ENCODE peak calls at places on chromosomes 7 and 10, in eight cellular contexts. K is A549, O is suprapubic skin, E is ovary, A is transverse colon, C is SK-N-SH, X is K562, G is esophagus muscularis mucosa. Z is an unnamed sample.

GRCh38 chr7:157928171-157928794 is 591.5 kb downstream of the DNAJB6 start:
- DNase-seq in O (no peak), A (no peak), G (no peak), C (no peak), X (no peak), K (no peak), E (no peak), Z (no peak)

GRCh38 chr7:111264111-111264868 is 173.4 kb downstream of the LRRN3 start:
- DNase-seq in A (no peak), K (no peak), G (no peak), E (no peak), O (no peak), X (no peak), C (no peak), Z (no peak)

GRCh38 chr10:4941540-4942330 is 21.5 kb upstream of the AKR1C1 start:
- DNase-seq in C (no peak), K (peak), G (no peak), X (peak), E (no peak), A (no peak), O (no peak), Z (peak)

GRCh38 chr7:26202019-26202985 is 757 bp downstream of the CBX3 start:
- DNase-seq in A (peak), G (no peak), O (no peak), C (peak), E (peak), K (peak), X (peak), Z (peak)

GRCh38 chr10:85609509-85609908 is 757.1 kb downstream of the GRID1 start:
- DNase-seq in K (no peak), X (no peak), E (no peak), O (peak), C (no peak), G (no peak), A (no peak), Z (no peak)

GRCh38 chr10:25393621-25394020 is 218.8 kb downstream of the GPR158 start:
- DNase-seq in E (no peak), C (no peak), X (no peak), A (no peak), K (no peak), O (no peak), G (no peak), Z (no peak)

GRCh38 chr7:7272294-7272693 is 90.0 kb downstream of the C1GALT1 start:
- DNase-seq in O (no peak), C (no peak), X (no peak), A (no peak), G (no peak), E (no peak), K (no peak), Z (no peak)

GRCh38 chr10:90723416-90724068 is 134.3 kb downstream of the HTR7 start:
- DNase-seq in C (no peak), X (no peak), K (no peak), O (no peak), A (no peak), G (no peak), E (no peak), Z (no peak)

GRCh38 chr7:91286432-91286831 is 22.2 kb downstream of the FZD1 start:
- DNase-seq in A (no peak), K (no peak), X (no peak), C (no peak), G (no peak), O (no peak), E (no peak), Z (no peak)

GRCh38 chr7:1938788-1939433 is 268.8 kb downstream of the ELFN1 start:
- DNase-seq in O (no peak), C (no peak), K (no peak), X (no peak), A (no peak), G (no peak), E (no peak), Z (no peak)

GRCh38 chr7:38052786-38053185 is 125.3 kb upstream of the STARD3NL start:
- DNase-seq in O (no peak), C (peak), X (no peak), A (no peak), E (no peak), K (no peak), G (no peak), Z (no peak)

GRCh38 chr10:94104316-94105060 is 110.8 kb downstream of the PLCE1 start:
- DNase-seq in K (no peak), C (no peak), X (no peak), A (no peak), G (peak), E (no peak), O (no peak), Z (no peak)

GRCh38 chr10:94107191-94107590 is 113.5 kb downstream of the PLCE1 start:
- DNase-seq in K (no peak), X (no peak), A (no peak), E (no peak), G (peak), O (no peak), C (no peak), Z (no peak)

GRCh38 chr10:94105226-94105625 is 111.5 kb downstream of the PLCE1 start:
- DNase-seq in K (no peak), X (no peak), G (peak), E (no peak), O (no peak), A (no peak), C (no peak), Z (no peak)

GRCh38 chr10:94111367-94111766 is 117.6 kb downstream of the PLCE1 start:
- DNase-seq in G (no peak), K (no peak), C (no peak), O (no peak), X (no peak), E (no peak), A (no peak), Z (no peak)

GRCh38 chr10:94108200-94108599 is 114.5 kb downstream of the PLCE1 start:
- DNase-seq in O (no peak), G (no peak), A (no peak), E (no peak), C (no peak), K (peak), X (no peak), Z (no peak)
- TF ChIP-seq EP300 in O (no peak), G (no peak), A (no peak), E (no peak), C (no peak), K (no peak), X (no peak), Z (no peak)

DNA sequence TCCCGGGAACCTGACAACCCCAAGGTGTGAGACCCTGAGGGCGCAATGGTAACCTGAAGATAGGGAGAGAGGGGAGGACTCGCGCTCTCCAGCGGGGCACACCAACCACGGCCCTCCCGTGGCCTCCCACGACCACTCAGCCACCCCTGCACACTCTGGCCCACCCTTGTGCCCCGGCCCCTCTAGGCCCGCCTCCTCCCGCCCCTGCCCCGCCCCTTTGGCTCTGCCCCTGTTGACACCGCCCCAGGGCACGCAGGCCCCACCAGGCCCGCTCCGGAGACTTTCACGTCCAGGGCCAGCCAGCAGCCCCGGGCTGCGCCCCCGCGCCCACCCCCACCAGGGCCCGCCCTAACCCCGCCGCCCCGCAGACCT is 11.0 kb downstream of the ATG9B start:
- DNase-seq in K (no peak), X (peak), O (no peak), G (no peak), E (peak), A (no peak), C (peak), Z (no peak)
- H3K4me3 ChIP-seq in K (no peak), X (no peak), O (peak), G (peak), E (no peak), A (peak), C (peak), Z (peak)

DNA sequence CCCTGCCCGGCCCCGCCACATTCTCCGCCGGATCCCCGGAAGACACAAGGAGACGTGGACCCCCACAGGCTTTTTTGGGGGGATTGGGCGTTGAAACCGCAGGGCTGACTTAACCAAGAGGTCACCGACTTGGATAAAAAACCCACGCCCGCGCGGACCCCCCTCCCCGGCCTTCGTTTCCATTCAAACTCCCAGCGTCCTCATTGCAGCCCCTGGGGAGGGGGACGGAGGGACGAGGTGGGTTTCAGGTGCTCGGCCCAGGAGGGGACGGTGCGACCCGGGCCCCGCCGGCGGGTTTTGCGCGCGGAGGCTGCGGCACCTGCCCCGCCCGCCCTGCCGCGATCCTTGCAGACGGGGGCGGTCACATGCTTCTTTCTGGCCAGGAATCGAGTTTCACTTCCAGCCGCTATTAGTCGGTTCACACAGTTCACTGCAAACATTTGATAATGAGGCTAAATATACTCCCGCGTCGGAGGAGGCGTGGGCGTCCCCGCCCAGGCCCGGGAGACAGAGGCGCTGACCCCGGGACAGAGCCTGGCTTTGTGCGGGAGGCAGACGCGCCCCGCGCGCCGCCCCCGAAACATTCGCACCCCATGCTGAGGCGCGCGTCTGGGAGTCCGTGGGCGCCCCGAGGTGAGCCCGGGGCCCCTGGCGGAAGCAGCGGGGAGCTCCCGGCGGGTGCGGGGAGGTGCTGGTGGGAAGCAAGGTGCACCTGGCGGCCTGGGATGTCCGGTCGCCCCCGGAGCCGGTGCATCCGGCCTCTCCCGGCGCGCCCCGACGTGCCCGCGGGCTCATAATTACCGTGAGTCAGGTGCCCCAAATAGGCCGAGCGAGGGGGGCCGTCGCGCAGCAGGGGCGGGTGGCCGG is 2.7 kb upstream of the PDGFA start:
- DNase-seq in E (peak), K (no peak), O (no peak), A (peak), C (no peak), G (no peak), X (peak), Z (peak)
- TF ChIP-seq EP300 in E (no peak), K (no peak), O (no peak), A (no peak), C (no peak), G (no peak), X (peak), Z (no peak)

DNA sequence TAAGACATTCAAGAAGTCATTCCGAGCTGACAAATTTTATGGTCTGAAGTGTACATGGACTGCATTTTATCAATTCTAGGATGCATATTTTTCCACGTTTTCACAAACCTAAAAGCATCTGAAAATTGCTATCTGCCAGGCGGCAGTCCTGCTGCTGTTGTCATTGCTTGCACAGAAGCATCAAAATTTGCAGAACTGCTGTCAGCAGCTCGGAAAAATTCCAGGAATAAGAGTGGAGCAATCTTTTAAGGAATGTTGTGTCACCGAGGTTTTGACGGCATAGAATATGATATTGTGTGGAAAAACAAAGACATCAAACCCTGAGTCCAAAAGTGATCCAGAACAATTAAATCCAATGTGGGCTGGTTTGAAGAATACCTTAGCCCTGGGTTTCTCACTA is 61.4 kb downstream of the CHCHD3 start:
- DNase-seq in E (no peak), O (no peak), G (no peak), A (no peak), C (no peak), K (no peak), X (no peak), Z (no peak)
- H3K4me3 ChIP-seq in E (no peak), O (no peak), G (no peak), A (no peak), C (no peak), K (no peak), X (no peak), Z (no peak)

GRCh38 chr7:106515321-106515720 is 145.6 kb downstream of the CCDC71L start:
- DNase-seq in G (no peak), C (no peak), O (no peak), K (no peak), A (no peak), X (no peak), E (no peak), Z (no peak)

GRCh38 chr7:106512217-106512616 is 148.7 kb downstream of the CCDC71L start:
- DNase-seq in E (no peak), C (no peak), O (no peak), G (no peak), K (no peak), X (no peak), A (no peak), Z (no peak)

GRCh38 chr7:106518239-106518638 is 142.7 kb downstream of the CCDC71L start:
- DNase-seq in A (no peak), K (no peak), G (no peak), E (no peak), O (no peak), C (no peak), X (no peak), Z (no peak)

GRCh38 chr7:106517508-106517907 is 143.4 kb downstream of the CCDC71L start:
- DNase-seq in A (no peak), E (no peak), C (no peak), X (no peak), G (no peak), O (no peak), K (no peak), Z (no peak)

GRCh38 chr7:106514887-106515286 is 146.1 kb downstream of the CCDC71L start:
- DNase-seq in X (no peak), G (no peak), E (no peak), K (no peak), C (no peak), O (no peak), A (no peak), Z (no peak)
- TF ChIP-seq EP300 in X (no peak), G (no peak), E (no peak), K (no peak), C (no peak), O (no peak), A (no peak), Z (no peak)

DNA sequence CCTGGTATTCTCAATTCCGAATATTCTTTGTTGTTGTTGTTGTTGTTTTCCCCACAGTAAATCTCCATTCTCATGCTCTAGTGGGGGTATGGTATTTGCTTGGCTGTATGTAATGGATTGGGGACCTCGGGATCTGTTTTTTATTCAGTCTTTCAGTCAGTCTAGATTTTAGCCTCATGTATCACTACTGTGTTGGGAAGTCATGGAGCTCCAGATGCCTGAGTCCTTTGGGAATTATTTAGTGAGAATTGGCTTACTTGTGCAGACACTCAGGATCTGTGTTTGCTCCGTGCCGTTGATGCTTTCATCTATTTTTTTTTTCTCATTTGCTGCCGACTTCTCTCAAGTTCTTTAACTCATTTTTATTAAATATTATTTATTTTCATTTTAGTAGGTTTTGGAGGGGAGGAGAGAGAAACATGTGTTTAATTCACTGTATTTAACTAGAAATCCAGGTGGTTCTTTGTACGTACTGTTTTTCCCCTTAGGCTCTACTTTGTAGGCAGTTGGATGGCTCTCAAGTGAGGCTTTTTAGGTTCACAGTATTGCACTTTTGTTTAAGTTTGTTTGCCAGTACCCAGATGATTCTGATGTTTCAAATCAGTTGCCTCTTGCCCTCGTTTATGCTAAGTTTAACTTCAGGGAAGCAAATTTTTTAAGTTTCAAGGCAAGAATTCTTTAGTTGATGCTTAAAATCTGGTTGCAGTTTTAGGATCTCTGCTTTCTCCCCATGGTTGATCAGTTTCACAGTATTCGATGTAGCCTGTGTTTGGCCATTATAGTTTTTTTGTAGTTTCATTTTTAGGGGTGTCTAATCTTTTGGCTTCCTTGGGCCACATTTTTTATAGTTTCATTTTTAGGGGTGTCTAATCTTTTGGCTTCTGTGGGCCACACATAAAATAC is 36.9 kb downstream of the ZNRF2 start:
- DNase-seq in E (no peak), O (no peak), K (no peak), A (no peak), G (no peak), C (no peak), X (no peak), Z (no peak)
- H3K4me3 ChIP-seq in E (peak), O (peak), K (no peak), A (peak), G (peak), C (peak), X (peak), Z (peak)

DNA sequence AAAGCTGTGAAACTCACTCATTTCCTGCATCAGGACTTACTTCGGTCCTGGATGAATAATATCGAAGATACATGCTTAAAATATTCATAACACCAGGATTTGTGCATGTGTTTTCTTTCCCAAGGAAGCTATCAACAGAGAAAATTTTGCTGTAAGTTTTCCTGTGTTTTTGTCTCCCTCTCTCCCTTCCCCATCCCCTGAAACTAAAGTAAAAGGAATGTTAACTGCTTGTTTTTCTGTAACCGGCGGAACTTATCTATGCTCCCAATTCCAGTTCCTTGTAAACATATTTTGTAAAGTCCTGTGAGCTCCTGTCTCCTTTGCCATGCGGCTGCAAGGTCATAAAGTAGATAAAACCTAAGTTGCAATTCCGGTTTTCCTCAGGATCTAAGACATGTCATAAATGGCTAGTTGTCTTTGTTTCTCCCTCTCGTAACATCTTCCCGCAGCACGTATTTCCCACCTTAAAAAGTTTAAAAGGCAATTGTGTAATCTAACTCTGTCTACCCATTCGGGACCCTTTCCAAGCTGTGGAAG is 79.0 kb upstream of the POM121L12 start:
- DNase-seq in C (no peak), G (no peak), A (no peak), X (no peak), K (no peak), E (no peak), O (no peak), Z (no peak)
- TF ChIP-seq EP300 in C (no peak), G (no peak), A (no peak), X (no peak), K (no peak), E (no peak), O (no peak), Z (no peak)

DNA sequence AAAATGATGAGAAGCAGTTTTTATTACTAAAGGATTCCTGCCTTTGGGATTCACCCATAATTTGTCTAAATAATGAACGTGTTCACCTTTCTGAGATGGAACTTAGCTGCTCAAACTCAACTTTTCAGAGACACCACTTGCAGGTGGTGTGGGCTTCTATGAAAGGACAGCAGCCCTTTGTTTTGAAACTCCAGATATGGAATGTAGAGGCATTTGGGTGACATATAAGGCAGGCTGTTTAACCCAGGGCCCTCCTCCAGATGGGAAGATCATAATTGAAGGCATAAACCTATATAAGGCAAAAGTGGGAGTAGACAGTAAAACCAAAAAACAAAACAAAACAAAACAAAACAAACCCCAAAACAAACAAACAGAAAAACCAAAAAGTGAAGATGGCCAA is 11.9 kb upstream of the HUS1 start:
- DNase-seq in K (no peak), A (no peak), E (no peak), C (no peak), O (no peak), G (no peak), X (no peak), Z (no peak)
- H3K4me3 ChIP-seq in K (no peak), A (peak), E (no peak), C (no peak), O (peak), G (peak), X (no peak), Z (peak)

Z was measured in stomach.